ENCODE peak calls at places on chromosomes 16 and 17, in seven cellular contexts. Y, S, Q, L, N, T and M are unnamed samples.

GRCh38 chr17:16287563-16288027 is 65.7 kb downstream of the CENPV start:
- DNase-seq in Y (no peak), T (no peak), L (no peak), Q (peak; percentile 87), S (no peak), N (peak; percentile 85), M (peak; percentile 53)

GRCh38 chr17:70423562-70423961 is 254.2 kb downstream of the KCNJ2 start:
- DNase-seq in T (no peak), Q (no peak), S (no peak), Y (no peak), L (no peak), N (no peak), M (no peak)

GRCh38 chr16:10297341-10298006 is 88.4 kb upstream of the ATF7IP2 start:
- DNase-seq in T (no peak), L (peak; percentile 18), Q (no peak), N (no peak), Y (no peak), S (no peak), M (no peak)

GRCh38 chr17:75019710-75020109 is 7.2 kb downstream of the MRPL58 start:
- DNase-seq in Q (no peak), Y (no peak), N (no peak), S (no peak), T (no peak), L (no peak), M (no peak)

GRCh38 chr17:58541249-58541648 is 26.8 kb upstream of the MTMR4 start:
- DNase-seq in Q (no peak), T (no peak), L (peak; percentile 26), S (no peak), Y (no peak), N (no peak), M (no peak)

GRCh38 chr17:66717680-66718079 is 117.2 kb upstream of the CACNG5 start:
- DNase-seq in Q (peak; percentile 12), S (no peak), L (peak; percentile 60), Y (no peak), N (no peak), T (peak; percentile 75), M (no peak)

GRCh38 chr17:76147211-76148014 is 6.4 kb upstream of the FOXJ1 start:
- DNase-seq in T (no peak), S (no peak), Y (no peak), N (peak; percentile 47), Q (peak; percentile 26), L (no peak), M (peak; percentile 4)

GRCh38 chr16:56519459-56520250 is at the start of gene BBS2:
- DNase-seq in N (peak; percentile 81), S (peak; percentile 96), Y (peak; percentile 95), L (peak; percentile 97), Q (peak; percentile 71), T (peak; percentile 93), M (no peak)

GRCh38 chr16:86773339-86773715 is 195.0 kb downstream of the FOXL1 start:
- DNase-seq in T (no peak), N (no peak), L (no peak), Y (no peak), Q (no peak), S (no peak), M (no peak)

GRCh38 chr17:14121952-14122351 is 52.6 kb downstream of the COX10 start:
- DNase-seq in L (no peak), N (no peak), Q (no peak), Y (no peak), T (no peak), S (no peak), M (no peak)

GRCh38 chr16:79814124-79814523 is 213.6 kb upstream of the MAF start:
- DNase-seq in N (no peak), S (no peak), T (no peak), L (no peak), Q (no peak), Y (no peak), M (no peak)

GRCh38 chr17:31415004-31415454 is 23.6 kb downstream of the RAB11FIP4 start:
- DNase-seq in N (no peak), Q (no peak), T (no peak), Y (no peak), S (no peak), L (no peak), M (no peak)

GRCh38 chr16:77679336-77679735 is 43.0 kb upstream of the NUDT7 start:
- DNase-seq in Y (no peak), N (no peak), Q (no peak), L (no peak), S (no peak), T (no peak), M (peak; percentile 12)

GRCh38 chr16:2713985-2714774 is 5.8 kb downstream of the PRSS27 start:
- DNase-seq in N (no peak), Q (no peak), L (no peak), S (peak; percentile 14), T (no peak), Y (no peak), M (no peak)

GRCh38 chr17:47239663-47240374 is 13.8 kb upstream of the ITGB3 start:
- DNase-seq in L (peak; percentile 95), T (no peak), Y (no peak), N (peak; percentile 100), S (peak; percentile 41), Q (peak; percentile 98), M (peak; percentile 85)

GRCh38 chr16:856101-856500 is 55.6 kb upstream of the GNG13 start:
- DNase-seq in N (no peak), T (peak; percentile 7), Y (no peak), L (no peak), S (no peak), Q (no peak), M (no peak)

GRCh38 chr16:518858-519257 is 8.7 kb upstream of the CAPN15 start:
- DNase-seq in N (no peak), L (no peak), S (no peak), Q (no peak), T (no peak), Y (no peak), M (no peak)

GRCh38 chr17:1509255-1509943 is 7.0 kb downstream of the INPP5K start:
- DNase-seq in T (no peak), S (peak; percentile 61), Y (no peak), L (no peak), Q (no peak), N (no peak), M (no peak)

GRCh38 chr16:68197250-68197649 is 38.7 kb downstream of the ESRP2 start:
- DNase-seq in Y (no peak), L (no peak), N (peak; percentile 37), S (no peak), Q (peak; percentile 40), T (no peak), M (no peak)

GRCh38 chr17:57899822-57900221 is 50.0 kb upstream of the MRPS23 start:
- DNase-seq in T (peak; percentile 71), Q (no peak), Y (no peak), L (no peak), N (no peak), S (peak; percentile 80), M (no peak)

GRCh38 chr16:89700649-89701424 is 668 bp downstream of the SPATA2L start:
- DNase-seq in Q (peak; percentile 24), S (peak; percentile 85), N (no peak), T (peak; percentile 83), Y (peak; percentile 53), L (peak; percentile 89), M (no peak)
- TF ChIP-seq CTCF in Q (peak; percentile 40), S (no peak), N (no peak), T (no peak), Y (no peak), L (no peak), M (no peak)

DNA sequence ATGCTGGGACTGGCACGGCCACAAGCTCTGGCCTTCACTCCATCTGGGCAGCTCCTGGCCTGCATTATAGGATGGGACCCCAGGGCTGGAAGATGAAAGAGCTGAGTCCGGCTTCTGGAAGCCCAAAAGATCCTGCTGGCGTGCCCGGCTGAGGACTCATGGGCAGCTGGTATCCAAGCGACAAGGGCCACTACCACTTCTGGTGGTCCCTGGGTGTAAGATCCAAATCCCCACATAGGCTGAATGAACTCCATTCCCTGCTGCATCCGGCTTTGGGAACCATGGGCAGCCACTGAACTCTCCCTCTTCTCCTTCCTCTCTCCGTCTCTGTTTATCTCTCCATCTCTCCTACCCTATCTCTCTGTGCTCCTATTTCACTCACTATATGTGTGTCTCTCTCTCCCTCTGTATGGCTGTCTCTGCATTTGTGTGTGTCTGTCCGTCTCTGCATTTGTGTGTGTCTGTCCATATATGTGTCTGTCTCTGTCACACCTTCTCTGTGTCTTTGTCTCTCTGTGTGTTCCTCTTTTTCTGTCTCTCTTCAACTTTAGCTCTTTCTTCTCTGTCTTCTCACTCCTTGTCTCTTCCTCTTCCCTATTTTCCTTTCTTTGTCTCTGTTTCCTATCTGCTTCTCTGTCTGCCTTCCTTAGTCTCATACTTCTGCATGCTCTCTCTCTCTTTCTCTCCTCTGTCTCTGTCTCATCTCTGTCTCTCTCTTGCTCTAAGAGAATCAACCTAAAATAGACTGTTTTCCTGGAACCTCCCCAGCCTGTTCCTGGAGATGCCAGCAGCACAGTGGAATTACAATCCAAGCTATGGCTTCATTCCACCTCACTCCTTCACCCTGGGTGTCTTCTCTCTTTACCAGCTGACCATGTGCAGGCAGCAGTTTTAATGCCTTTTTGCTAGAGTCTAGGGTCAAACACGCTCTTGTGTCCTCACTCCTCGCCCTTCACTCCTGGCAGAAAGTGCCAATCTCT is 60.4 kb upstream of the IRX6 start:
- DNase-seq in S (no peak), Y (no peak), L (peak; percentile 50), N (no peak), T (no peak), Q (no peak), M (no peak)
- TF ChIP-seq CTCF in S (no peak), Y (no peak), L (no peak), N (no peak), T (no peak), Q (no peak), M (no peak)

DNA sequence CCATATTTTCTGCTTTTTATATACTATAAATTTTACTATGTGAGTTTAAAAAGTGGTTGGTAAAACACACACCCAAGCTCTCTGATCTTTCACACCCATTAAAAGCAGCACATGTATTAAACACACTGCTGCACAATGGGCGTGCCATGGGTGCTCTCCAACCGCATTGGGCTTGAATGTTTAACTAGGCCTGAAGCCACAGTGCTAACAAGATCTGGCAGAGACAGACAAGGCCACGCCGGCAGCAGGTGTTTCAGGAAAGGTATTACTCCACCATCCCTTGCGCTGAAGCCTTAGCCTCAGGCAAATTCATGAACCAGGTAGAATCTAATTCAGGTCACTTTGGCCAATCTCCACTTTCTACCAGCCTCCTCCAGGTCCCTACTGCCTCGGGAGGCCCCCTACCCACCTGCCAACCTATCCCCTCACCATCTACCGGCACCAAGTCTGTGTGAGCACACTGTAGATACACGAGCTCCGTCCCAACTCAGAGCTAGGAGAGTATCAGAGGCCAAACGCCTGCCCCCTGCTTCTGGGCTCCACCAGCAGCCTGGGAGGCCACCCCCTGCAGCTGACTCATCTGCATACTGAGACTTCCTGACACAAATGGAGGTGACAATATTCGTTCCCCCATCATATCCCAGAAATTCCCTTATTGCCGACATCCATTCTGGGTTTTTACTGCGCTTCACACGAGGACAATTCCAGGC is 95.0 kb downstream of the ADCY9 start:
- DNase-seq in Q (no peak), Y (no peak), L (no peak), N (no peak), S (peak; percentile 87), T (peak; percentile 90), M (no peak)
- TF ChIP-seq CTCF in Q (no peak), Y (no peak), L (no peak), N (no peak), S (no peak), T (no peak), M (no peak)

DNA sequence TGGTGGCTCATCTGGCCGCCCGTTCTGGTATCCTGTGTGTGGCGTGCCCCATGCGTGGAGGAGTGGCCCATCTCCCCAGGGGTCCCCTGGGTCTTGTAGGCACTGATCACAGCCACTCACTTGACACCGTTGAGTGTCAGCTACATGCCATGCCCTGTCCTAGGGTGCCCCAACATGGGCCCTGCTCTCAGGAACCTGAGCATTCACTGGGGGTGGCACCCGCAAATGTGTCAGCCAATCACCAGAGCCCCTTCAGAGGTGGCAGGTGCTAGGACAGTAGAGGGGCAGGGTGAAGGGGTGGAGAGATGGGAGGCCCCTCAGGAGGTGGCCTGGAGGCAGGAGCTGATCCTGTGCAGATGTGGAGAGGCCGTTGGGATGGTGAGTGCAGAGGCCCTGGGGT is 27.8 kb downstream of the CMIP start:
- DNase-seq in T (no peak), N (no peak), S (no peak), Q (no peak), L (no peak), Y (no peak), M (no peak)
- TF ChIP-seq CTCF in T (no peak), N (no peak), S (no peak), Q (no peak), L (no peak), Y (no peak), M (no peak)